ENCODE peak calls at places on chromosomes 12 and 14, in six cellular contexts. U, A, X, D, E and M are unnamed samples.

GRCh38 chr12:95978774-95979173 is 17.4 kb downstream of the HAL start:
- DNase-seq in U (no peak), A (no peak), X (peak), D (no peak), E (no peak), M (no peak)

GRCh38 chr14:68507544-68508081 is 285.3 kb downstream of the ZFP36L1 start:
- DNase-seq in U (no peak), A (no peak), X (no peak), D (no peak), E (no peak), M (no peak)

GRCh38 chr12:69015831-69016230 is 82.9 kb upstream of the CPM start:
- DNase-seq in U (no peak), A (no peak), X (no peak), D (no peak), E (no peak), M (no peak)

GRCh38 chr12:47562201-47562600 is 143.6 kb downstream of the RPAP3 start:
- DNase-seq in U (no peak), A (no peak), X (no peak), D (no peak), E (no peak), M (no peak)

GRCh38 chr12:13816394-13816793 is 165.0 kb downstream of the GRIN2B start:
- DNase-seq in U (no peak), A (no peak), X (no peak), D (no peak), E (no peak), M (no peak)

GRCh38 chr12:53505086-53505485 is 2.2 kb downstream of the NPFF start:
- DNase-seq in U (no peak), A (no peak), X (no peak), D (no peak), E (no peak), M (no peak)

GRCh38 chr12:105067511-105068031 is 16.7 kb downstream of the ALDH1L2 start:
- DNase-seq in U (no peak), A (no peak), X (no peak), D (no peak), E (no peak), M (no peak)

GRCh38 chr12:76012656-76013055 is 18.9 kb downstream of the PHLDA1 start:
- DNase-seq in U (no peak), A (no peak), X (no peak), D (no peak), E (no peak), M (no peak)

GRCh38 chr12:122452701-122453285 is 30.3 kb upstream of the CLIP1 start:
- DNase-seq in U (no peak), A (no peak), X (peak), D (no peak), E (no peak), M (no peak)

GRCh38 chr12:76883826-76884225 is 5.0 kb upstream of the CSRP2 start:
- DNase-seq in U (no peak), A (no peak), X (no peak), D (no peak), E (no peak), M (no peak)

GRCh38 chr12:96814200-96814599 is 92.9 kb upstream of the NEDD1 start:
- DNase-seq in U (no peak), A (no peak), X (no peak), D (no peak), E (no peak), M (no peak)

GRCh38 chr14:55073856-55074255 is 22.4 kb downstream of the MAPK1IP1L start:
- DNase-seq in U (no peak), A (no peak), X (no peak), D (no peak), E (no peak), M (no peak)

GRCh38 chr14:53855127-53855526 is 101.5 kb downstream of the BMP4 start:
- DNase-seq in U (no peak), A (no peak), X (no peak), D (no peak), E (no peak), M (no peak)

GRCh38 chr12:52005903-52006703 is 643 bp upstream of the TAMALIN start:
- DNase-seq in U (no peak), A (no peak), X (no peak), D (no peak), E (no peak), M (no peak)